ENCODE peak calls at places on chromosomes 12 and 14, in eight cellular contexts. T, S, H, R, A, W, L and N are unnamed samples.

GRCh38 chr14:24938593-24938992 is 111.4 kb downstream of the STXBP6 start:
- DNase-seq in S (no peak), W (no peak), H (no peak), A (no peak), R (no peak), T (no peak), L (peak; percentile 16), N (no peak)

GRCh38 chr14:96581902-96582640 is 79.9 kb downstream of the PAPOLA start:
- DNase-seq in R (no peak), W (no peak), S (no peak), T (no peak), A (no peak), L (peak; percentile 52), H (no peak), N (no peak)

GRCh38 chr12:9604288-9604687 is 3.4 kb downstream of the KLRB1 start:
- DNase-seq in L (no peak), W (no peak), H (no peak), T (no peak), A (no peak), S (no peak), R (no peak), N (no peak)

GRCh38 chr12:14982562-14982961 is 9.7 kb downstream of the PDE6H start:
- DNase-seq in A (peak; percentile 6), S (peak; percentile 88), L (no peak), H (no peak), R (no peak), T (no peak), W (no peak), N (no peak)

GRCh38 chr14:55965851-55966250 is 152.4 kb upstream of the PELI2 start:
- DNase-seq in R (no peak), W (no peak), T (no peak), S (no peak), H (no peak), A (no peak), L (no peak), N (no peak)

GRCh38 chr12:13101854-13102375 is 1.6 kb downstream of the GSG1 start:
- DNase-seq in H (no peak), L (no peak), R (peak; percentile 64), W (no peak), A (peak; percentile 36), T (no peak), S (peak; percentile 62), N (peak; percentile 65)

GRCh38 chr12:65822732-65823480 is 1.4 kb upstream of the HMGA2 start:
- DNase-seq in T (peak; percentile 58), S (peak; percentile 90), W (no peak), L (peak; percentile 89), A (peak; percentile 76), H (peak; percentile 25), R (peak; percentile 69), N (peak; percentile 75)

GRCh38 chr12:32895688-32896437 is 714 bp downstream of the PKP2 start:
- DNase-seq in T (peak; percentile 13), H (peak; percentile 34), R (peak; percentile 41), S (no peak), A (no peak), W (no peak), L (peak; percentile 60), N (peak; percentile 37)

GRCh38 chr14:60106341-60106740 is 14.6 kb downstream of the PCNX4 start:
- DNase-seq in R (no peak), L (no peak), T (no peak), S (no peak), W (no peak), A (peak; percentile 54), H (no peak), N (peak; percentile 30)

GRCh38 chr12:109679716-109680520 is 33.7 kb upstream of the FAM222A start:
- DNase-seq in T (no peak), W (no peak), A (no peak), S (no peak), R (no peak), L (peak; percentile 46), H (no peak), N (no peak)

GRCh38 chr14:95545769-95546168 is 10.9 kb downstream of the GLRX5 start:
- DNase-seq in S (peak; percentile 34), L (no peak), R (peak; percentile 58), H (no peak), W (no peak), T (no peak), A (peak; percentile 95), N (peak; percentile 87)

GRCh38 chr12:65098364-65098763 is 22.7 kb downstream of the WIF1 start:
- DNase-seq in H (no peak), W (no peak), S (peak; percentile 12), R (no peak), T (no peak), A (no peak), L (no peak), N (peak; percentile 52)

GRCh38 chr14:28744126-28744525 is 22.5 kb upstream of the FOXG1 start:
- DNase-seq in A (no peak), W (no peak), H (no peak), L (no peak), R (no peak), T (no peak), S (no peak), N (peak; percentile 77)

GRCh38 chr14:105214324-105214915 is 33.3 kb upstream of the NUDT14 start:
- DNase-seq in R (no peak), H (no peak), L (no peak), S (no peak), A (no peak), T (no peak), W (no peak), N (no peak)

GRCh38 chr12:124547626-124548025 is 19.8 kb downstream of the NCOR2 start:
- DNase-seq in H (no peak), A (no peak), T (no peak), L (no peak), W (no peak), R (no peak), S (no peak), N (no peak)

GRCh38 chr14:29085546-29085945 is 319.0 kb downstream of the FOXG1 start:
- DNase-seq in H (no peak), S (peak; percentile 13), L (peak; percentile 74), T (peak; percentile 28), R (peak; percentile 1), A (peak; percentile 18), W (no peak), N (peak; percentile 13)

GRCh38 chr14:56117765-56118610 is at the start of gene PELI2:
- DNase-seq in R (peak; percentile 33), A (peak; percentile 78), H (peak; percentile 77), L (peak; percentile 84), S (peak; percentile 71), W (peak; percentile 77), T (peak; percentile 89), N (peak; percentile 27)

GRCh38 chr14:90759370-90760054 is 56.7 kb downstream of the TTC7B start:
- DNase-seq in A (no peak), S (peak; percentile 81), H (no peak), W (no peak), R (no peak), L (no peak), T (no peak), N (no peak)

GRCh38 chr14:99532310-99532709 is 51.1 kb downstream of the CCNK start:
- DNase-seq in R (no peak), T (no peak), W (no peak), H (no peak), S (no peak), A (no peak), L (no peak), N (no peak)

GRCh38 chr14:99531221-99532096 is 50.2 kb downstream of the CCNK start:
- DNase-seq in H (no peak), W (no peak), L (peak; percentile 53), A (peak; percentile 62), R (no peak), T (no peak), S (no peak), N (no peak)

GRCh38 chr14:99530407-99530806 is 49.2 kb downstream of the CCNK start:
- DNase-seq in L (no peak), W (no peak), S (no peak), H (no peak), A (no peak), T (no peak), R (no peak), N (no peak)

GRCh38 chr14:99527427-99528076 is 46.3 kb downstream of the CCNK start:
- DNase-seq in S (no peak), A (no peak), T (no peak), W (no peak), L (no peak), R (no peak), H (no peak), N (no peak)

GRCh38 chr14:99529899-99530298 is 48.7 kb downstream of the CCNK start:
- DNase-seq in H (no peak), S (no peak), R (no peak), A (no peak), W (no peak), T (no peak), L (no peak), N (no peak)
- TF ChIP-seq CTCF in H (no peak), S (peak; percentile 7), R (no peak), A (no peak), W (no peak), T (no peak), L (peak; percentile 12), N (peak; percentile 11)

DNA sequence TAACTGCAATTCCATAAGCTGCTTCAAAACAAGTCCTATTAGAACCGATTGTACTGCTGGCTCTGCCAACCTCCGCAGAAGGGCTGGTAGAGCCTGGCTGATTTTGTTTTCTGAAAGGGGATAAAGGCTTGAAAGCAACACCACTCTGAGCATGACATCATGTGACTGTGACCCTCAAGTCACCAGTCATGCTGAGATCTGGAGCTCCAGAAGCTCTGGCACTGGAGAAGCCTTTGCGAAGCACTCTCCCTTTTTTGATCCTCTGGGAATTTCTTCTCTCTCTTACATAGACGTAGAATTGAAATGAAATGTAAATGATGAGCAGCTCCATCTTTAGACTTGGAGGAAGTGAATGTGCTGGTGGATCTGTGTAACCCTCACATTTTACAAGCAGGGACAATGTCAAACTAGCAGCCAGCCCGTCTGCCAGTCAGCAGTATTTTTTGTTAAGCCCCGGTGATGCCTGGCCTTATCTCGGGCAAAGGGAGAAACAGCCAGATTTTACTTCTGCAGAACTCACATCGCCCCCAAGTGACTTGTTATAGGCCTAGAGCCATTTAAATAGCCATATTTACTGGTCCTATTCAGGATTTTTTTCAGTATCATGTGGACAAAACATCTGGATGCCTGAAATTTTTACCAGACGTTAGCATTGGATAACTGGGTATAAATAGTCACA is 112.1 kb upstream of the NPAS3 start:
- DNase-seq in R (no peak), H (no peak), S (no peak), T (no peak), W (no peak), L (peak; percentile 61), A (peak; percentile 64), N (no peak)
- TF ChIP-seq CTCF in R (no peak), H (no peak), S (no peak), T (no peak), W (no peak), L (peak; percentile 67), A (peak; percentile 47), N (no peak)

DNA sequence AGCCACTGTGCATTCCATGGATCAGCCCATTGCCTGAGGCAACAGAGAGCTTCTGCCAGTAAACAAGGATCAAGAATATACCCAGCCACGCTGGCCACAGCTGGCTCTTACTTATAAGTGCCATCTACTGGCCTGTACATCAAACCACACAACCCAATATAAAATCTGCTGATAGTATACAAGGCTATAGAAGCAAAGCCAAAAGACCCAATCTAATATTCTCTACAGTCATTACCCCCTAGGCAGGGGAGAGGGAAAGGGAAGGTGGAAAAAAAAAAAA is 4.4 kb upstream of the FAM186B start:
- DNase-seq in R (no peak), L (no peak), W (no peak), T (no peak), H (no peak), A (no peak), S (peak; percentile 38), N (peak; percentile 52)
- TF ChIP-seq CTCF in R (peak; percentile 10), L (peak; percentile 39), W (no peak), T (no peak), H (no peak), A (peak; percentile 3), S (peak; percentile 16), N (no peak)

GRCh38 chr12:120737557-120738251 is 12.1 kb downstream of the ACADS start:
- DNase-seq in S (no peak), W (no peak), H (no peak), L (peak; percentile 68), T (peak; percentile 39), R (no peak), A (no peak), N (peak; percentile 17)
- TF ChIP-seq CTCF in S (no peak), W (no peak), H (peak; percentile 33), L (peak; percentile 71), T (peak; percentile 11), R (no peak), A (peak; percentile 34), N (peak; percentile 43)